ENCODE peak calls at places on chromosomes 13 and 19, in seven cellular contexts. J is uterus, P is AG09319, H is left ventricle myocardium inferior, K is RWPE1, F is keratinocyte, M is fibroblast of lung. G is an unnamed sample.

GRCh38 chr13:53060840-53061485 is 32.4 kb downstream of the OLFM4 start:
- DNase-seq in J (no peak), P (no peak), H (no peak), K (no peak), F (no peak), M (no peak), G (no peak)

GRCh38 chr13:48505597-48506091 is 27.2 kb downstream of the RCBTB2 start:
- DNase-seq in J (no peak), P (peak; percentile 75), H (no peak), K (no peak), F (no peak), M (no peak), G (no peak)

GRCh38 chr13:102089177-102089576 is 312.7 kb downstream of the FGF14 start:
- DNase-seq in J (no peak), P (no peak), H (no peak), K (no peak), F (no peak), M (no peak), G (no peak)

GRCh38 chr13:60759499-60759898 is 362.5 kb downstream of the TDRD3 start:
- DNase-seq in J (no peak), P (no peak), H (no peak), K (peak; percentile 8), F (no peak), M (peak; percentile 44), G (no peak)

GRCh38 chr13:39268398-39268797 is 230.1 kb downstream of the NHLRC3 start:
- DNase-seq in J (no peak), P (no peak), H (no peak), K (no peak), F (no peak), M (no peak), G (no peak)

GRCh38 chr13:50379584-50379983 is 364.3 kb downstream of the KCNRG start:
- DNase-seq in J (no peak), P (no peak), H (no peak), K (no peak), F (no peak), M (peak; percentile 68), G (no peak)

GRCh38 chr19:2584002-2584401 is 108.1 kb downstream of the GADD45B start:
- DNase-seq in J (no peak), P (no peak), H (no peak), K (no peak), F (no peak), M (no peak), G (no peak)

GRCh38 chr19:51016798-51017683 is 2.5 kb downstream of the KLK10 start:
- DNase-seq in J (peak; percentile 43), P (no peak), H (no peak), K (peak; percentile 90), F (no peak), M (no peak), G (peak; percentile 77)

GRCh38 chr19:14333101-14333871 is 48.0 kb upstream of the ADGRE5 start:
- DNase-seq in J (no peak), P (no peak), H (peak; percentile 19), K (peak; percentile 48), F (no peak), M (peak; percentile 33), G (peak; percentile 39)

GRCh38 chr19:3124630-3125029 is 11.2 kb upstream of the GNA15 start:
- DNase-seq in J (no peak), P (no peak), H (no peak), K (no peak), F (no peak), M (no peak), G (no peak)

GRCh38 chr13:46403851-46404731 is 17.0 kb upstream of the RUBCNL start:
- DNase-seq in J (no peak), P (no peak), H (no peak), K (no peak), F (no peak), M (no peak), G (no peak)

GRCh38 chr13:106709509-106709908 is 141.6 kb upstream of the ARGLU1 start:
- DNase-seq in J (no peak), P (no peak), H (no peak), K (no peak), F (no peak), M (peak; percentile 1), G (no peak)

GRCh38 chr19:6459356-6460098 is at the start of gene SLC25A23:
- DNase-seq in J (peak; percentile 69), P (peak; percentile 32), H (peak; percentile 75), K (peak; percentile 85), F (no peak), M (peak; percentile 75), G (peak; percentile 79)

GRCh38 chr13:101712026-101712348 is 259.5 kb downstream of the ITGBL1 start:
- DNase-seq in J (no peak), P (no peak), H (no peak), K (no peak), F (no peak), M (no peak), G (no peak)

GRCh38 chr13:101570410-101570809 is 117.9 kb downstream of the ITGBL1 start:
- DNase-seq in J (no peak), P (no peak), H (no peak), K (peak; percentile 41), F (no peak), M (peak; percentile 47), G (no peak)

GRCh38 chr19:55091955-55092354 is 16.3 kb downstream of the EPS8L1 start:
- DNase-seq in J (no peak), P (no peak), H (no peak), K (no peak), F (no peak), M (no peak), G (peak; percentile 77)

GRCh38 chr13:30191491-30192100 is 115.8 kb downstream of the KATNAL1 start:
- DNase-seq in J (no peak), P (no peak), H (no peak), K (peak; percentile 8), F (no peak), M (peak; percentile 34), G (no peak)

GRCh38 chr19:2933490-2933910 is 11.3 kb downstream of the ZNF77 start:
- DNase-seq in J (no peak), P (no peak), H (no peak), K (no peak), F (no peak), M (no peak), G (no peak)

GRCh38 chr19:52269338-52270261 is at the start of gene ZNF766:
- DNase-seq in J (peak; percentile 98), P (peak; percentile 85), H (peak; percentile 98), K (peak; percentile 93), F (peak; percentile 48), M (peak; percentile 94), G (peak; percentile 98)
- TF ChIP-seq CTCF in J (no peak), P (no peak), H (no peak), K (no peak), F (no peak), M (no peak), G (no peak)

GRCh38 chr19:23822735-23823134 is 64.0 kb upstream of the ZNF681 start:
- DNase-seq in J (no peak), P (no peak), H (no peak), K (peak; percentile 9), F (no peak), M (no peak), G (no peak)

DNA sequence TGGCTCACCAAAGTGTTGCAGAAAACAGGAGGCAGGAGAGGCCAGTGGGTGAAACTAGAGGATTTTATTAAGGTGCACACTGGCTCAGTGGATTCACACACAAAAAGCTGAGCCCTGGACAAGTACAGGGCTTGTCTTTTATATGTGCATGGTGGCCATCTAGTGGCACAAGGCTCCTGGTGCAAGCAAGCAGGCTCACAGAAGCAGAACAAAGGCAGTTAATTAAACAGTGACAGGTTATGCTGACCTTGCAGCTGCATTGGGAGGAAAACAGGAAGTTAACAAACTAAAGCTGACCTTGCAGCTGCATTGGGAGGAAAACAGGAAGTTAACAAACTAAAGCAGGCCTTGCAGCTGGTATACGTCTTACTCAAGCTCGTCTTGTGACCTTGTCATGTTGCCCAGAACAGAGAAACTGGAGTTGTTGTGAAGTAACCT is 65.3 kb upstream of the ZNF681 start:
- DNase-seq in J (no peak), P (no peak), H (no peak), K (no peak), F (no peak), M (peak; percentile 1), G (no peak)
- TF ChIP-seq CTCF in J (no peak), P (no peak), H (peak; percentile 13), K (no peak), F (peak; percentile 28), M (no peak), G (no peak)

GRCh38 chr13:114285166-114285808 is 3.9 kb downstream of the UPF3A start:
- DNase-seq in J (no peak), P (no peak), H (no peak), K (peak; percentile 49), F (no peak), M (peak; percentile 51), G (no peak)
- TF ChIP-seq CTCF in J (no peak), P (no peak), H (no peak), K (no peak), F (no peak), M (no peak), G (no peak)

DNA sequence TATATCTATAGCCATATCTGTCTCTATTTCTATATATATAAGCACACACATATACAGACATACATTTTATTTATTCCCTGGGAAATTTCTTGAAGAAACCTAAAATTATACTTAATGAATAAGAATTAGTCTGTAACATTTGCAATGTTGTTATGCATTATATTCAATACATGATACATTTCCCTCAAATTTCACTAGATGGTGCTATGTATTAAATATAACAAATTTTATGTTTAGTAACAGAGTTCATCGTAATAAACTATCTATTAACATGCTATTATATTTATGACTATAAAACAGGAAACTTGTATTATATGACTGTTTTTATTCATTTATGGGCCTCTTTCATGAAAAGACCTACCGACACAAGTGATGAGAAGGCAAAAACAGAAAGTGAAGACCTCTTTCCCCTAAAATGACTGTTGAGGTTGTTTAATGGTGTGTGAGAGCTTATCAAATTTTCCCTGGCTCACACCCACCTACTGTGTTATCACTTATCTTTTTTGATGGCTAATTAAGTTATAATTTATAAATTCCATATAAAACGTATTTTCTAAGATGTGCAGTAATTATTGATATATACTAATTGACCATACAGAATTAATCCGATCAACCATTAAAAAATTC is 881.9 kb downstream of the SLITRK6 start:
- DNase-seq in J (no peak), P (no peak), H (no peak), K (peak; percentile 12), F (no peak), M (peak; percentile 16), G (no peak)
- TF ChIP-seq CTCF in J (no peak), P (peak; percentile 31), H (peak; percentile 43), K (peak; percentile 48), F (no peak), M (peak; percentile 11), G (peak; percentile 41)

GRCh38 chr13:109998808-109999528 is 212.6 kb upstream of the IRS2 start:
- DNase-seq in J (no peak), P (peak; percentile 65), H (no peak), K (peak; percentile 90), F (peak; percentile 62), M (peak; percentile 90), G (no peak)
- TF ChIP-seq CTCF in J (no peak), P (no peak), H (no peak), K (no peak), F (no peak), M (no peak), G (no peak)

G was measured in nephron progenitor cell.